ENCODE peak calls at places on chromosomes 7 and 10, in five cellular contexts. I, M, E, L and V are unnamed samples.

GRCh38 chr7:45123913-45124312 is 12.4 kb upstream of the TBRG4 start:
- DNase-seq in E (no peak), M (no peak), L (no peak), I (no peak), V (no peak)

GRCh38 chr10:87862644-87863101 is 660 bp downstream of the KLLN start:
- DNase-seq in E (no peak), L (no peak), I (peak; percentile 31), M (no peak), V (peak; percentile 30)

GRCh38 chr7:104530243-104530642 is 201.8 kb downstream of the LHFPL3 start:
- DNase-seq in E (no peak), I (no peak), M (no peak), L (peak; percentile 7), V (no peak)

GRCh38 chr10:23065549-23065948 is 29.8 kb upstream of the MSRB2 start:
- DNase-seq in I (peak; percentile 85), L (no peak), E (peak; percentile 91), M (no peak), V (no peak)

GRCh38 chr10:43000651-43001426 is 76.0 kb upstream of the RET start:
- DNase-seq in M (no peak), E (no peak), L (peak; percentile 18), I (no peak), V (peak; percentile 4)

GRCh38 chr7:94288091-94288490 is 106.6 kb upstream of the COL1A2 start:
- DNase-seq in E (no peak), I (no peak), L (no peak), M (no peak), V (no peak)

GRCh38 chr7:140232959-140233649 is 56.3 kb upstream of the KDM7A start:
- DNase-seq in M (no peak), L (no peak), E (no peak), I (no peak), V (no peak)

GRCh38 chr10:46527241-46527811 is 29.1 kb downstream of the GPRIN2 start:
- DNase-seq in E (no peak), I (peak; percentile 25), M (no peak), L (no peak), V (no peak)

GRCh38 chr10:67785098-67785497 is 52.9 kb downstream of the DNAJC12 start:
- DNase-seq in L (no peak), M (no peak), I (no peak), E (no peak), V (no peak)

GRCh38 chr7:132403465-132404110 is 172.7 kb downstream of the PLXNA4 start:
- DNase-seq in M (no peak), I (no peak), L (no peak), E (no peak), V (no peak)

GRCh38 chr7:71019703-71020102 is 112.2 kb upstream of the GALNT17 start:
- DNase-seq in L (no peak), I (no peak), M (no peak), E (no peak), V (no peak)

GRCh38 chr7:55018361-55019328 is at the start of gene EGFR:
- DNase-seq in M (peak; percentile 40), I (peak; percentile 82), E (peak; percentile 86), L (peak; percentile 91), V (no peak)

GRCh38 chr10:115829501-115830215 is 443.3 kb downstream of the GFRA1 start:
- DNase-seq in I (no peak), M (no peak), L (no peak), E (no peak), V (no peak)

GRCh38 chr7:98281757-98282652 is 519 bp downstream of the BRI3 start:
- DNase-seq in L (peak; percentile 80), M (no peak), E (no peak), I (peak; percentile 46), V (no peak)

GRCh38 chr7:43872401-43873165 is 3.3 kb upstream of the MRPS24 start:
- DNase-seq in E (no peak), L (peak; percentile 54), M (no peak), I (no peak), V (no peak)

GRCh38 chr10:109988231-109988630 is 19.6 kb upstream of the ADD3 start:
- DNase-seq in M (no peak), I (no peak), L (no peak), E (no peak), V (no peak)

GRCh38 chr7:70426249-70426880 is 705.6 kb upstream of the GALNT17 start:
- DNase-seq in L (peak; percentile 53), M (no peak), I (no peak), E (no peak), V (no peak)

GRCh38 chr10:71868192-71868697 is 17.2 kb upstream of the PSAP start:
- DNase-seq in L (peak; percentile 44), I (no peak), E (no peak), M (no peak), V (no peak)

GRCh38 chr10:92901819-92902234 is 53.5 kb downstream of the EXOC6 start:
- DNase-seq in E (no peak), I (no peak), L (no peak), M (no peak), V (no peak)

GRCh38 chr7:34939175-34939574 is 98.1 kb downstream of the DPY19L1 start:
- DNase-seq in M (no peak), L (no peak), I (no peak), E (no peak), V (no peak)

GRCh38 chr10:133132711-133133291 is 27.2 kb upstream of the KNDC1 start:
- DNase-seq in L (peak; percentile 30), E (no peak), M (no peak), I (no peak), V (no peak)

GRCh38 chr10:91604936-91605534 is 27.8 kb downstream of the PPP1R3C start:
- DNase-seq in L (no peak), M (no peak), E (no peak), I (no peak), V (no peak)

GRCh38 chr7:70719120-70719519 is 412.8 kb upstream of the GALNT17 start:
- DNase-seq in L (no peak), E (no peak), I (no peak), M (no peak), V (no peak)

GRCh38 chr7:43609097-43609496 is 26.2 kb downstream of the STK17A start:
- DNase-seq in I (no peak), M (no peak), E (no peak), L (no peak), V (no peak)

DNA sequence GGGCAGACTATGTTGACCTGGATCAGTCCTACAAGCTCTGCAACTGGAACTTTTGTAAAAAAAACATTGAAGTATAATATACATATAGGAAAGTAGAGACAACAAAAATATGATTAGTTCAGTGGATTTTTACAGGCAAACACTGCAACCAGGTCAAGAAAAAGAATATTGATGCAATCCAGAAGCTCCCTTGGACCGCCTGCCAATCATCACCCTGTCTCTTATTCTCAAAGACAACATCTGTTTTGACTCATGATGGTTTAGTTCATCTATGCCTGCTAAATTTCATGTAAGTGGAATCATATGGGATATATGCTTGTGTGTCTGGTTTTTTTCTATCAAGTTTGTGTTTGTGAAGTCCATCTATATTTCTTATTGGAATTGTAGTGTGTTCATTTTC is 7.7 kb upstream of the HYCC1 start:
- DNase-seq in E (no peak), L (no peak), M (no peak), I (no peak), V (no peak)
- TF ChIP-seq POLR2AphosphoS5 in E (no peak), L (no peak), M (no peak), I (no peak), V (no peak)

GRCh38 chr7:106313456-106313891 is 28.7 kb upstream of the NAMPT start:
- DNase-seq in E (peak; percentile 31), M (no peak), L (no peak), I (no peak), V (no peak)

GRCh38 chr7:106313966-106314365 is 29.2 kb upstream of the NAMPT start:
- DNase-seq in I (no peak), E (no peak), M (no peak), L (no peak), V (no peak)

GRCh38 chr7:106314875-106315274 is 30.1 kb upstream of the NAMPT start:
- DNase-seq in M (no peak), L (no peak), E (no peak), I (no peak), V (no peak)

GRCh38 chr7:106312099-106312871 is 27.5 kb upstream of the NAMPT start:
- DNase-seq in M (no peak), E (no peak), I (no peak), L (no peak), V (no peak)

DNA sequence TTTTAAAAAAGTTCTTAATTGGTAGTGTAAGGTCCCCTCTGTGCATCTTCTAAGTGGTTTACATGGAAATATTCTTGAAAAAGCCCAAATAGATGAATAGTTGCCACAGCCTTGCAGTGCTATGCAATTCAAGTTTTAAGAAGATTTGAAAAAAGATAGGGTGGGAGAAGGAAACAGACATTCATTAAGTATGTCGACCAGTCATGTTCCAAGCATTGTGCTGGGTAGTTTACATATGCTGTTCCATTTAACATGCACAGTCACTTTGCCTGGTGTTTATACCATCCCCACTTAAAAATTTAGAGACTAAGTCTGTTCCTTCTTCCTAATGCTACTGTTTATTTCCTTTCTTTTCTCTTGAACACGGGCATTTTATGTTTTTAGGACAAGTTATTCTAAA is 28.1 kb upstream of the NAMPT start:
- DNase-seq in M (no peak), E (no peak), L (no peak), I (no peak), V (no peak)
- TF ChIP-seq POLR2AphosphoS5 in M (no peak), E (no peak), L (no peak), I (no peak), V (no peak)

GRCh38 chr7:47952224-47952623 is 4.0 kb upstream of the PKD1L1 start:
- DNase-seq in I (no peak), L (no peak), E (no peak), M (no peak), V (no peak)

GRCh38 chr7:47956220-47956619 is 8.0 kb upstream of the PKD1L1 start:
- DNase-seq in I (no peak), L (no peak), M (no peak), E (no peak), V (no peak)

GRCh38 chr7:47951374-47951773 is 3.1 kb upstream of the PKD1L1 start:
- DNase-seq in L (no peak), M (no peak), I (no peak), E (peak; percentile 24), V (no peak)

GRCh38 chr7:47954231-47954911 is 6.1 kb upstream of the PKD1L1 start:
- DNase-seq in E (no peak), M (no peak), L (no peak), I (no peak), V (no peak)

DNA sequence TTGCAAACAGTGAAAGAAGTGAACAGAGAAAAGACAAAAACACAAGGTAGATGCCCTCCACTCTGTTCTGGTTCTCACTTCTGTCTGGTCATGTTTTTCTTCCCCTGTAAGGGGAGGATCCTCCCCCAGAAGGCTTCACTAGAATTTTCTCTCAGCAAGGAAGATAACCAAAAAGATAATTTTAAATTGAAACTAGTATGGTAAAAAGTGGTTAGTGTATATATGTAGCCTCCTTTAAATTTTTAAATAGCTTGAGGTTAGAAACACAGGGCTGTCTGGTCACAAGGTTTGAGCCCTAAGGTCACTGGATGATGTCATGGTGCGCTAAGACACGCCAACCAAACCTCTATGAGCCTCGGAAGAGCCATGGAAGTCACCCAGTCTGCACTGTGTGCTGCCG is 5.6 kb upstream of the PKD1L1 start:
- DNase-seq in L (no peak), M (no peak), E (no peak), I (no peak), V (no peak)
- TF ChIP-seq POLR2AphosphoS5 in L (no peak), M (no peak), E (no peak), I (no peak), V (no peak)

DNA sequence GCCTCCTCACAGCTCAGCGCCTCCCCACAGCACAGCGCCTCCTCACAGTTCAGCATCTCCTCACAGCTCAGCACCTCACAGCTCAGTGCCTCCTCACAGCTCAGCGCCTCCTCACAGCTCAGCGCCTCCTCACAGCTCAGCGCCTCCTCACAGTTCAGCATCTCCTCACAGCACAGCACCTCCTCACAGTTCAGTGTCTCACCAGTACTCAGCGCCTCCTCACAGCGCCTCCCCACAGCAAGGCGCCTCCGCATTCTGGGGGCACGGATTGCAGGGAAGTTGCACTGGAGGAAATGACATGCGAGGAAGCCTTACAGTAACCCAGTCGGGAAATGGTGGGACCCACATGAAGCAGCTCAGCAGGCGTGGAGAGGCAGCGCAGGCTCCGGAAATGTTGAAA is 271.6 kb downstream of the WDR37 start:
- DNase-seq in M (no peak), I (no peak), L (no peak), E (no peak), V (no peak)
- TF ChIP-seq POLR2AphosphoS5 in M (no peak), I (no peak), L (no peak), E (no peak), V (no peak)